ENCODE peak calls at places on chromosome 3, in nine cellular contexts. O is effector memory CD4-positive, alpha-beta T cell; R is GM23338; L is neural progenitor cell; S is heart right ventricle; N is heart left ventricle; M is PC-3; J is transverse colon; Z is iPS DF 6.9. E is an unnamed sample. For H3K4me1 and H3K27me3, the result is how much of the 10 kb centered on the place peaks cover.

GRCh38 chr3:171187706-171188290 is 161.3 kb upstream of the SLC2A2 start:
- DNase-seq in M (peak), J (no peak), O (no peak), Z (no peak), S (peak), L (peak), N (no peak), R (peak), E (peak)

GRCh38 chr3:170432416-170432815 is 13.7 kb downstream of the CLDN11 start:
- DNase-seq in Z (no peak), N (no peak), J (no peak), M (no peak), O (no peak), R (no peak), L (no peak), S (no peak), E (no peak)

GRCh38 chr3:104180906-104181305 is 1185.8 kb upstream of the ALCAM start:
- DNase-seq in O (no peak), S (no peak), M (no peak), J (no peak), Z (no peak), N (no peak), L (no peak), R (no peak), E (no peak)

GRCh38 chr3:52023860-52024764 is 28.4 kb upstream of the RPL29 start:
- DNase-seq in L (no peak), N (no peak), R (no peak), S (no peak), M (no peak), Z (no peak), O (no peak), J (no peak), E (no peak)

GRCh38 chr3:56917740-56918568 is 116.2 kb upstream of the ARHGEF3 start:
- DNase-seq in R (peak), L (no peak), N (no peak), Z (no peak), J (peak), O (no peak), S (no peak), M (no peak), E (peak)

GRCh38 chr3:17894434-17895060 is 152.1 kb upstream of the TBC1D5 start:
- DNase-seq in S (no peak), J (peak), N (no peak), L (peak), Z (peak), R (peak), O (no peak), M (peak), E (no peak)

GRCh38 chr3:63528325-63529000 is 124.0 kb upstream of the SNTN start:
- DNase-seq in O (no peak), L (no peak), Z (no peak), R (no peak), M (no peak), S (no peak), N (no peak), J (no peak), E (no peak)

GRCh38 chr3:138034918-138035317 is 25.0 kb downstream of the CLDN18 start:
- DNase-seq in N (no peak), M (peak), Z (no peak), O (no peak), L (no peak), R (no peak), S (no peak), J (no peak), E (no peak)

GRCh38 chr3:142087676-142088075 is 61.7 kb downstream of the TFDP2 start:
- DNase-seq in L (no peak), S (no peak), O (no peak), J (no peak), N (no peak), M (peak), R (no peak), Z (no peak), E (no peak)

GRCh38 chr3:88189361-88189810 is 39.6 kb downstream of the C3orf38 start:
- DNase-seq in N (no peak), O (no peak), R (no peak), S (no peak), Z (no peak), M (no peak), L (no peak), J (no peak), E (no peak)

GRCh38 chr3:4850211-4850927 is 128.9 kb upstream of the BHLHE40 start:
- DNase-seq in R (no peak), L (no peak), M (no peak), N (no peak), J (no peak), S (no peak), Z (no peak), O (no peak), E (peak)

GRCh38 chr3:20406621-20407020 is 220.6 kb upstream of the SGO1 start:
- DNase-seq in J (no peak), L (peak), N (no peak), R (no peak), M (no peak), S (peak), O (no peak), Z (no peak), E (no peak)

GRCh38 chr3:35426581-35426980 is 212.7 kb upstream of the ARPP21 start:
- DNase-seq in M (no peak), R (no peak), L (no peak), N (no peak), Z (no peak), J (no peak), O (no peak), S (no peak), E (no peak)

GRCh38 chr3:53708001-53708621 is 138.1 kb downstream of the CHDH start:
- DNase-seq in S (peak), O (no peak), Z (no peak), N (peak), L (no peak), J (no peak), R (no peak), M (no peak), E (no peak)

GRCh38 chr3:147397155-147397888 is 9.0 kb downstream of the ZIC4 start:
- DNase-seq in M (no peak), L (peak), Z (no peak), J (no peak), O (no peak), S (no peak), N (no peak), R (peak), E (no peak)

GRCh38 chr3:188152660-188153497 is 1.1 kb upstream of the LPP start:
- DNase-seq in L (peak), N (no peak), M (peak), Z (no peak), S (no peak), R (peak), J (peak), O (no peak), E (no peak)

GRCh38 chr3:126928921-126929485 is 53.9 kb upstream of the PLXNA1 start:
- DNase-seq in M (no peak), L (no peak), S (no peak), N (no peak), R (no peak), Z (no peak), J (no peak), O (no peak), E (no peak)
- H3K4me1 ChIP-seq in M (under half), L (under half), S (under half), N (half or more), R (under half), Z (under half), J (under half), O (under half), E (under half)

GRCh38 chr3:50139308-50139707 is 15.8 kb upstream of the SEMA3F start:
- DNase-seq in J (no peak), N (no peak), M (no peak), R (peak), O (no peak), L (peak), S (no peak), Z (no peak), E (no peak)
- H3K27me3 ChIP-seq in J (under half), N (under half), M (under half), R (under half), O (under half), L (under half), S (under half), Z (under half), E (under half)

GRCh38 chr3:32842987-32843386 is 25.2 kb downstream of the TRIM71 start:
- DNase-seq in L (peak), Z (no peak), M (no peak), R (peak), O (no peak), N (no peak), J (no peak), S (no peak), E (no peak)
- H3K4me1 ChIP-seq in L (half or more), Z (under half), M (under half), R (half or more), O (under half), N (under half), J (under half), S (under half), E (under half)

GRCh38 chr3:194397757-194398312 is 1.2 kb downstream of the GP5 start:
- DNase-seq in J (no peak), M (no peak), L (no peak), R (peak), Z (no peak), S (no peak), O (no peak), N (no peak), E (peak)

GRCh38 chr3:194396561-194396896 is 2.5 kb downstream of the GP5 start:
- DNase-seq in R (no peak), O (no peak), Z (no peak), S (no peak), M (no peak), J (no peak), L (no peak), N (no peak), E (peak)

GRCh38 chr3:194395767-194396527 is 3.1 kb downstream of the GP5 start:
- DNase-seq in Z (no peak), J (peak), R (peak), N (peak), L (peak), M (no peak), S (peak), O (peak), E (peak)

GRCh38 chr3:194395201-194395600 is 3.9 kb downstream of the GP5 start:
- DNase-seq in S (no peak), N (no peak), R (no peak), O (no peak), Z (no peak), L (no peak), M (peak), J (no peak), E (no peak)

GRCh38 chr3:194396897-194397756 is 1.9 kb downstream of the GP5 start:
- DNase-seq in M (no peak), L (no peak), N (no peak), R (peak), O (no peak), S (no peak), Z (no peak), J (no peak), E (peak)
- H3K27me3 ChIP-seq in M (under half), L (half or more), N (under half), R (under half), O (under half), S (under half), Z (under half), J (under half), E (under half)